ENCODE peak calls at places on chromosome 5, in nine cellular contexts. X is aorta; S is brain microvascular endothelial cell; J is hepatocyte; Z is AG04450; P is coronary artery; A is HCT116; D is lung; I is CD8-positive, alpha-beta T cell. F is an unnamed sample.

GRCh38 chr5:134029156-134029555 is 24.4 kb upstream of the VDAC1 start:
- DNase-seq in X (no peak), S (peak; percentile 58), J (peak; percentile 57), Z (peak; percentile 81), P (no peak), A (no peak), D (no peak), I (no peak), F (no peak)

GRCh38 chr5:61120534-61120933 is 41.7 kb downstream of the SMIM15 start:
- DNase-seq in X (no peak), S (no peak), J (no peak), Z (no peak), P (no peak), A (no peak), D (no peak), I (no peak), F (no peak)

GRCh38 chr5:139828207-139828895 is 32.7 kb downstream of the PSD2 start:
- DNase-seq in X (peak; percentile 17), S (no peak), J (no peak), Z (no peak), P (no peak), A (no peak), D (no peak), I (no peak), F (peak; percentile 85)

GRCh38 chr5:164053123-164053522 is 547.7 kb downstream of the MAT2B start:
- DNase-seq in X (no peak), S (no peak), J (no peak), Z (no peak), P (no peak), A (no peak), D (no peak), I (no peak), F (no peak)

GRCh38 chr5:154206291-154206690 is 15.8 kb downstream of the GALNT10 start:
- DNase-seq in X (no peak), S (no peak), J (no peak), Z (no peak), P (no peak), A (no peak), D (no peak), I (no peak), F (no peak)

GRCh38 chr5:15604986-15605385 is 105.0 kb downstream of the FBXL7 start:
- DNase-seq in X (no peak), S (peak; percentile 73), J (no peak), Z (no peak), P (no peak), A (no peak), D (no peak), I (no peak), F (no peak)

GRCh38 chr5:5101676-5102075 is 38.5 kb upstream of the ADAMTS16 start:
- DNase-seq in X (no peak), S (no peak), J (no peak), Z (no peak), P (no peak), A (no peak), D (no peak), I (no peak), F (no peak)

GRCh38 chr5:160970605-160971191 is 118.7 kb upstream of the ATP10B start:
- DNase-seq in X (no peak), S (no peak), J (peak; percentile 31), Z (no peak), P (no peak), A (no peak), D (no peak), I (no peak), F (no peak)

GRCh38 chr5:168747987-168748777 is 169.0 kb upstream of the PANK3 start:
- DNase-seq in X (peak; percentile 63), S (no peak), J (peak; percentile 65), Z (no peak), P (peak; percentile 74), A (peak; percentile 48), D (no peak), I (no peak), F (no peak)

GRCh38 chr5:55140908-55141665 is 18.9 kb upstream of the GPX8 start:
- DNase-seq in X (no peak), S (no peak), J (no peak), Z (no peak), P (no peak), A (no peak), D (no peak), I (no peak), F (no peak)

GRCh38 chr5:40442346-40442745 is 237.4 kb upstream of the PTGER4 start:
- DNase-seq in X (no peak), S (peak; percentile 50), J (peak; percentile 38), Z (no peak), P (no peak), A (no peak), D (no peak), I (no peak), F (no peak)

GRCh38 chr5:168341178-168341577 is 49.7 kb downstream of the WWC1 start:
- DNase-seq in X (no peak), S (no peak), J (no peak), Z (no peak), P (no peak), A (no peak), D (no peak), I (no peak), F (no peak)

GRCh38 chr5:7397005-7397546 is 1.1 kb downstream of the ADCY2 start:
- DNase-seq in X (no peak), S (no peak), J (peak; percentile 49), Z (no peak), P (no peak), A (no peak), D (no peak), I (no peak), F (no peak)

GRCh38 chr5:7393921-7394799 is 1.8 kb upstream of the ADCY2 start:
- DNase-seq in X (no peak), S (no peak), J (no peak), Z (no peak), P (no peak), A (no peak), D (no peak), I (no peak), F (no peak)

GRCh38 chr5:7396169-7397004 is 449 bp downstream of the ADCY2 start:
- DNase-seq in X (peak; percentile 47), S (no peak), J (peak; percentile 41), Z (no peak), P (no peak), A (no peak), D (no peak), I (no peak), F (no peak)

GRCh38 chr5:7395432-7396168 is at the start of gene ADCY2:
- DNase-seq in X (no peak), S (no peak), J (no peak), Z (no peak), P (no peak), A (no peak), D (no peak), I (no peak), F (no peak)

GRCh38 chr5:7394889-7395431 is 978 bp upstream of the ADCY2 start:
- DNase-seq in X (no peak), S (no peak), J (peak; percentile 37), Z (no peak), P (no peak), A (no peak), D (no peak), I (no peak), F (no peak)
- H3K27ac ChIP-seq in X (peak overlapping the region; percentile 11), S (no peak overlapping the region), J (no peak overlapping the region), Z (no peak overlapping the region), P (peak overlapping the region; percentile 87), A (no peak overlapping the region), D (no peak overlapping the region), I (no peak overlapping the region), F (peak overlapping the region; percentile 67)

GRCh38 chr5:131460867-131461572 is 174.0 kb downstream of the RAPGEF6 start:
- DNase-seq in X (no peak), S (peak; percentile 36), J (no peak), Z (no peak), P (no peak), A (no peak), D (no peak), I (no peak), F (no peak)

GRCh38 chr5:131461742-131462141 is 173.3 kb downstream of the RAPGEF6 start:
- DNase-seq in X (no peak), S (no peak), J (no peak), Z (no peak), P (no peak), A (no peak), D (no peak), I (no peak), F (no peak)

GRCh38 chr5:131457193-131457592 is 177.8 kb downstream of the RAPGEF6 start:
- DNase-seq in X (no peak), S (no peak), J (no peak), Z (no peak), P (no peak), A (no peak), D (no peak), I (no peak), F (no peak)

GRCh38 chr5:131460133-131460532 is 174.9 kb downstream of the RAPGEF6 start:
- DNase-seq in X (no peak), S (no peak), J (no peak), Z (no peak), P (no peak), A (no peak), D (no peak), I (no peak), F (no peak)

GRCh38 chr5:131459216-131459615 is 175.8 kb downstream of the RAPGEF6 start:
- DNase-seq in X (no peak), S (no peak), J (no peak), Z (no peak), P (no peak), A (no peak), D (no peak), I (no peak), F (no peak)
- H3K27ac ChIP-seq in X (no peak overlapping the region), S (no peak overlapping the region), J (no peak overlapping the region), Z (no peak overlapping the region), P (no peak overlapping the region), A (no peak overlapping the region), D (no peak overlapping the region), I (no peak overlapping the region), F (no peak overlapping the region)

DNA sequence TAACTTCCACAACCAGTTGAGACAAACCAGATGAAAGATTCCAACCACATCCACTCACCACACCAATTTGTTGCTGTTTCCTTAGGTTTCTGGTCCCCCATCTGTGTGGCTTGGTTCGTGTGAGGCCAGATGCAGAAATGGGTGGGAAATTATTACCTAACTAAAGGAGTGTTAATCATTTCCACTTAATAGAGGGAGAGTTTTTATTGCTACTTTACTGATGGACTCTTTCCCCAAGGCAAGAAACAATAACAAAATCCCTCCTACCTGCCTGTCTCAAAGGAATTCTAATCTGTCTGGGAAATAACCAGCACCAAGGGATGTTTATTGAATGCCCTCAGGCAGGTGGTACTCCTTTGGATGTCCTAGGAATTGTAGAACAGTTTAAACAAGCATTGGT is 76.3 kb downstream of the TMEM167A start:
- DNase-seq in X (no peak), S (no peak), J (no peak), Z (no peak), P (no peak), A (no peak), D (no peak), I (no peak), F (no peak)
- H3K27ac ChIP-seq in X (no peak overlapping the region), S (no peak overlapping the region), J (no peak overlapping the region), Z (no peak overlapping the region), P (no peak overlapping the region), A (no peak overlapping the region), D (no peak overlapping the region), I (no peak overlapping the region), F (no peak overlapping the region)

DNA sequence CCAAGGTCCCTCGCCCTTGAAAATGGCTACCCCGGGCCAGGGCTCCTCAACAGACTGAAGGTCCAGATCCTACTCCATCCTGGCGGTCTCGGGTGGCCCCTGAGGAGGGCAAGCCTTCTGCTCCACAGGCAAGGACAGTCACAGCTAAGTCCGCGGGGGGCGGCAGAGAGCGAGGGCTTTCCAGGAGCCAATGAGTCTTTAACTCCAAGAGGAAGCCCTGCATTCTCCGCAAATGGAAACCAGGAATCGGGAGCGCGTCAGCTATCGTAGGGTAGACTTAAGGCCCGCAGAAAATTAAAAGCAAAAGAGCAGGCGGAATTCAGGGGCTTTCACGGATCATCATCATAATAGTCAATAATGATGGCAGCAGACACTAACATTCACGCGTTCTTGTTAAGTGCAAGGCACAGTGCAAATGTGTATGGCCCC is 87.8 kb upstream of the TNFAIP8 start:
- DNase-seq in X (peak; percentile 96), S (peak; percentile 95), J (peak; percentile 95), Z (peak; percentile 90), P (peak; percentile 97), A (peak; percentile 62), D (peak; percentile 91), I (peak; percentile 39), F (peak; percentile 86)
- H3K27ac ChIP-seq in X (peak overlapping the region; percentile 88), S (peak overlapping the region; percentile 72), J (peak overlapping the region; percentile 93), Z (peak overlapping the region; percentile 66), P (peak overlapping the region; percentile 97), A (peak overlapping the region; percentile 72), D (peak overlapping the region; percentile 89), I (peak overlapping the region; percentile 79), F (peak overlapping the region; percentile 88)